ENCODE peak calls at places on chromosomes 6 and 20, in eight cellular contexts. One of them, this sample, is unnamed.

GRCh38 chr6:12749531-12750379 is 33.2 kb downstream of the PHACTR1 start:
- DNase-seq in BE2C: peak; percentile 32
- DNase-seq in heart right ventricle: no peak
- DNase-seq in fibroblast of mammary gland: no peak
- DNase-seq in pancreas: no peak
- DNase-seq in body of pancreas: peak; percentile 15
- DNase-seq in A549: no peak
- DNase-seq in cardiac muscle cell: peak; percentile 31
- DNase-seq in this sample: no peak

GRCh38 chr6:34914358-34914757 is 25.3 kb downstream of the ANKS1A start:
- DNase-seq in BE2C: no peak
- DNase-seq in heart right ventricle: no peak
- DNase-seq in fibroblast of mammary gland: no peak
- DNase-seq in pancreas: no peak
- DNase-seq in body of pancreas: no peak
- DNase-seq in A549: no peak
- DNase-seq in cardiac muscle cell: no peak
- DNase-seq in this sample: no peak

GRCh38 chr6:104540743-104541142 is 319.0 kb downstream of the HACE1 start:
- DNase-seq in BE2C: no peak
- DNase-seq in heart right ventricle: no peak
- DNase-seq in fibroblast of mammary gland: peak; percentile 24
- DNase-seq in pancreas: no peak
- DNase-seq in body of pancreas: no peak
- DNase-seq in A549: no peak
- DNase-seq in cardiac muscle cell: no peak
- DNase-seq in this sample: no peak

GRCh38 chr20:50967621-50968020 is 9.0 kb downstream of the MOCS3 start:
- DNase-seq in BE2C: no peak
- DNase-seq in heart right ventricle: no peak
- DNase-seq in fibroblast of mammary gland: no peak
- DNase-seq in pancreas: no peak
- DNase-seq in body of pancreas: no peak
- DNase-seq in A549: no peak
- DNase-seq in cardiac muscle cell: no peak
- DNase-seq in this sample: no peak

GRCh38 chr6:138787138-138787537 is 8.7 kb upstream of the ECT2L start:
- DNase-seq in BE2C: no peak
- DNase-seq in heart right ventricle: no peak
- DNase-seq in fibroblast of mammary gland: no peak
- DNase-seq in pancreas: no peak
- DNase-seq in body of pancreas: no peak
- DNase-seq in A549: no peak
- DNase-seq in cardiac muscle cell: no peak
- DNase-seq in this sample: no peak

GRCh38 chr6:328184-328670 is 35.9 kb downstream of the DUSP22 start:
- DNase-seq in BE2C: no peak
- DNase-seq in heart right ventricle: peak; percentile 36
- DNase-seq in fibroblast of mammary gland: peak; percentile 98
- DNase-seq in pancreas: no peak
- DNase-seq in body of pancreas: no peak
- DNase-seq in A549: no peak
- DNase-seq in cardiac muscle cell: no peak
- DNase-seq in this sample: peak; percentile 99

GRCh38 chr20:57649617-57650015 is 29.4 kb upstream of the ZBP1 start:
- DNase-seq in BE2C: no peak
- DNase-seq in heart right ventricle: no peak
- DNase-seq in fibroblast of mammary gland: no peak
- DNase-seq in pancreas: no peak
- DNase-seq in body of pancreas: no peak
- DNase-seq in A549: no peak
- DNase-seq in cardiac muscle cell: no peak
- DNase-seq in this sample: no peak

GRCh38 chr6:53793318-53793975 is 1.4 kb upstream of the LRRC1 start:
- DNase-seq in BE2C: peak; percentile 48
- DNase-seq in heart right ventricle: peak; percentile 17
- DNase-seq in fibroblast of mammary gland: peak; percentile 41
- DNase-seq in pancreas: peak; percentile 74
- DNase-seq in body of pancreas: peak; percentile 84
- DNase-seq in A549: peak; percentile 67
- DNase-seq in cardiac muscle cell: peak; percentile 85
- DNase-seq in this sample: peak; percentile 36

GRCh38 chr6:95364016-95364604 is 213.2 kb upstream of the MANEA start:
- DNase-seq in BE2C: no peak
- DNase-seq in heart right ventricle: no peak
- DNase-seq in fibroblast of mammary gland: peak; percentile 25
- DNase-seq in pancreas: no peak
- DNase-seq in body of pancreas: no peak
- DNase-seq in A549: peak; percentile 4
- DNase-seq in cardiac muscle cell: peak; percentile 23
- DNase-seq in this sample: peak; percentile 22

GRCh38 chr6:134945045-134945444 is 4.9 kb downstream of the ALDH8A1 start:
- DNase-seq in BE2C: no peak
- DNase-seq in heart right ventricle: no peak
- DNase-seq in fibroblast of mammary gland: no peak
- DNase-seq in pancreas: no peak
- DNase-seq in body of pancreas: no peak
- DNase-seq in A549: no peak
- DNase-seq in cardiac muscle cell: no peak
- DNase-seq in this sample: no peak

GRCh38 chr20:46832555-46832954 is 62.1 kb upstream of the EYA2 start:
- DNase-seq in BE2C: no peak
- DNase-seq in heart right ventricle: no peak
- DNase-seq in fibroblast of mammary gland: no peak
- DNase-seq in pancreas: no peak
- DNase-seq in body of pancreas: no peak
- DNase-seq in A549: no peak
- DNase-seq in cardiac muscle cell: no peak
- DNase-seq in this sample: no peak

GRCh38 chr6:139062921-139063320 is 34.4 kb downstream of the ABRACL start:
- DNase-seq in BE2C: no peak
- DNase-seq in heart right ventricle: no peak
- DNase-seq in fibroblast of mammary gland: peak; percentile 69
- DNase-seq in pancreas: no peak
- DNase-seq in body of pancreas: no peak
- DNase-seq in A549: no peak
- DNase-seq in cardiac muscle cell: no peak
- DNase-seq in this sample: no peak

GRCh38 chr6:39339557-39340555 is 17.4 kb upstream of the KCNK16 start:
- DNase-seq in BE2C: no peak
- DNase-seq in heart right ventricle: no peak
- DNase-seq in fibroblast of mammary gland: no peak
- DNase-seq in pancreas: peak; percentile 76
- DNase-seq in body of pancreas: peak; percentile 85
- DNase-seq in A549: no peak
- DNase-seq in cardiac muscle cell: peak; percentile 76
- DNase-seq in this sample: no peak

GRCh38 chr6:21587925-21588811 is 5.4 kb upstream of the SOX4 start:
- DNase-seq in BE2C: peak; percentile 79
- DNase-seq in heart right ventricle: peak; percentile 61
- DNase-seq in fibroblast of mammary gland: peak; percentile 52
- DNase-seq in pancreas: peak; percentile 73
- DNase-seq in body of pancreas: peak; percentile 73
- DNase-seq in A549: peak; percentile 65
- DNase-seq in cardiac muscle cell: peak; percentile 68
- DNase-seq in this sample: peak; percentile 81

GRCh38 chr20:22546344-22546743 is 38.0 kb downstream of the FOXA2 start:
- DNase-seq in BE2C: no peak
- DNase-seq in heart right ventricle: no peak
- DNase-seq in fibroblast of mammary gland: no peak
- DNase-seq in pancreas: no peak
- DNase-seq in body of pancreas: no peak
- DNase-seq in A549: no peak
- DNase-seq in cardiac muscle cell: no peak
- DNase-seq in this sample: no peak

GRCh38 chr6:114138577-114139248 is 167.8 kb upstream of the HDAC2 start:
- DNase-seq in BE2C: no peak
- DNase-seq in heart right ventricle: no peak
- DNase-seq in fibroblast of mammary gland: no peak
- DNase-seq in pancreas: no peak
- DNase-seq in body of pancreas: no peak
- DNase-seq in A549: no peak
- DNase-seq in cardiac muscle cell: no peak
- DNase-seq in this sample: no peak

GRCh38 chr6:156948807-156949206 is 171.6 kb downstream of the ARID1B start:
- DNase-seq in BE2C: no peak
- DNase-seq in heart right ventricle: no peak
- DNase-seq in fibroblast of mammary gland: peak; percentile 82
- DNase-seq in pancreas: no peak
- DNase-seq in body of pancreas: no peak
- DNase-seq in A549: peak; percentile 16
- DNase-seq in cardiac muscle cell: no peak
- DNase-seq in this sample: no peak

GRCh38 chr6:166515072-166515810 is 71.2 kb downstream of the RAMACL start:
- DNase-seq in BE2C: peak; percentile 75
- DNase-seq in heart right ventricle: no peak
- DNase-seq in fibroblast of mammary gland: peak; percentile 93
- DNase-seq in pancreas: no peak
- DNase-seq in body of pancreas: no peak
- DNase-seq in A549: peak; percentile 24
- DNase-seq in cardiac muscle cell: no peak
- DNase-seq in this sample: no peak
- TF ChIP-seq CTCF in BE2C: peak; percentile 35
- TF ChIP-seq CTCF in heart right ventricle: no peak
- TF ChIP-seq CTCF in fibroblast of mammary gland: peak; percentile 64
- TF ChIP-seq CTCF in pancreas: no peak
- TF ChIP-seq CTCF in body of pancreas: no peak
- TF ChIP-seq CTCF in A549: no peak
- TF ChIP-seq CTCF in cardiac muscle cell: peak; percentile 31
- TF ChIP-seq CTCF in this sample: no peak

DNA sequence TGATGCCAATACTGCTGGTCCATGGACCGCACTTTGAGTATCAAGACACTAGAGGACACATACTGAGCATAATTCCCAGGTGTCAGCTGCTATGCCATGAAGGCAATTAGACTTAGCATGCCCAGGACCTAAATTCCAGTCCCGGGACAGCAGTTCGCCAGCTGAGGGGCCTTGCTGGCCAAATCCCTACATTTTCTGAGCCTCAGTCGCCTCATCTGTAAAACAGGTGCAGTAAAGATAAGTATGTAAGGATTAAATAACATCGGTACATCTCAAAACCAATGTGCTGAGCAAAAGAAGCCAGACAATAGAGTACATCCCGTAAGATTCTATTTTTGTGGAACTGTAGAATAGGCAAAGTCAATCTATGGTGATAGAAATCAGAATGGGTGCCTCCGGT is 1.0 kb downstream of the BFSP1 start:
- DNase-seq in BE2C: no peak
- DNase-seq in heart right ventricle: no peak
- DNase-seq in fibroblast of mammary gland: no peak
- DNase-seq in pancreas: no peak
- DNase-seq in body of pancreas: no peak
- DNase-seq in A549: no peak
- DNase-seq in cardiac muscle cell: no peak
- DNase-seq in this sample: no peak
- H3K4me3 ChIP-seq in BE2C: no peak overlapping the region
- H3K4me3 ChIP-seq in heart right ventricle: no peak overlapping the region
- H3K4me3 ChIP-seq in fibroblast of mammary gland: no peak overlapping the region
- H3K4me3 ChIP-seq in pancreas: peak overlapping the region; percentile 48
- H3K4me3 ChIP-seq in body of pancreas: no peak overlapping the region
- H3K4me3 ChIP-seq in A549: no peak overlapping the region
- H3K4me3 ChIP-seq in cardiac muscle cell: no peak overlapping the region
- H3K4me3 ChIP-seq in this sample: no peak overlapping the region

GRCh38 chr6:161139304-161139765 is 134.5 kb downstream of the AGPAT4 start:
- DNase-seq in BE2C: no peak
- DNase-seq in heart right ventricle: no peak
- DNase-seq in fibroblast of mammary gland: no peak
- DNase-seq in pancreas: no peak
- DNase-seq in body of pancreas: no peak
- DNase-seq in A549: no peak
- DNase-seq in cardiac muscle cell: no peak
- DNase-seq in this sample: no peak

GRCh38 chr6:161140554-161140875 is 133.3 kb downstream of the AGPAT4 start:
- DNase-seq in BE2C: no peak
- DNase-seq in heart right ventricle: no peak
- DNase-seq in fibroblast of mammary gland: no peak
- DNase-seq in pancreas: no peak
- DNase-seq in body of pancreas: no peak
- DNase-seq in A549: no peak
- DNase-seq in cardiac muscle cell: no peak
- DNase-seq in this sample: no peak

GRCh38 chr6:161141173-161141572 is 132.7 kb downstream of the AGPAT4 start:
- DNase-seq in BE2C: no peak
- DNase-seq in heart right ventricle: no peak
- DNase-seq in fibroblast of mammary gland: peak; percentile 19
- DNase-seq in pancreas: no peak
- DNase-seq in body of pancreas: no peak
- DNase-seq in A549: no peak
- DNase-seq in cardiac muscle cell: no peak
- DNase-seq in this sample: no peak

GRCh38 chr6:161138545-161139303 is 135.1 kb downstream of the AGPAT4 start:
- DNase-seq in BE2C: no peak
- DNase-seq in heart right ventricle: no peak
- DNase-seq in fibroblast of mammary gland: no peak
- DNase-seq in pancreas: no peak
- DNase-seq in body of pancreas: no peak
- DNase-seq in A549: no peak
- DNase-seq in cardiac muscle cell: no peak
- DNase-seq in this sample: no peak

DNA sequence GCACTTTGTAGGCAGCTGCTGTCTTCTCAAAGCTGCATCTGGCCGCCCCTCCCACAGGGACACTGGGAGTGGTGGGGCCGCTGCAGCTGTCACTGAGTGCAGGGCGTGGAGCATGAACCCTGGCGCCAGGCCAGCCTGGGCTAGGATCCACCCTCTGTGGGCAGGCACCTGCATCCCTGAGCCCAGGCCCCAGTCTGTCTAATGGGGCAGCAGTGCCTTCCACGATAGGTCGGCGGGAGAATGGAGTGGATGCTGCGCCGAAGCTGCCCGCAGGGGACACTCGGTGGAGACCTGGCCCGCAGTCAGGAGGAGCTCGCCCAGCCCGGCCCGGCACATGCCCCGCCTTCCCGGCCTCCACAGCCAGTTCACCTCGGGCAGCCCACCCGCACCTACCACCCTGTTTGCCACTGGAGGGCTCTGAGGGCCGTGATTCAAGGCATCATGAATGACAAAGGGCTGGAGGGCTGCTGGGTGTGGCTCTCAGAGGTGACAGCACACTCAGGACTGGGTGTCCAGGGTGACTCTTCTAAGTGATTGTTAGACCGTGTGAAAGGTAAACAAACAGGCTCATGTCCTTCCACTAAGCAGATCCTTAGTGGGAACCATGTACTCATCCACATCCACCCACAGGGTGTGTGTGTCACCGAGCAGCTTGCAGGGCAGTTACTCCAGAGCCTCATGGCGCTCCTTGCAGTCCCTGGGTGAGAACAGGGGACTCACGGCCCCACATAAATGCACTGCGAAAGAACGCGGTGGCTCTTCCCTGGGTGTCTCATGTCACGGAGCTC is 133.9 kb downstream of the AGPAT4 start:
- DNase-seq in BE2C: peak; percentile 49
- DNase-seq in heart right ventricle: no peak
- DNase-seq in fibroblast of mammary gland: peak; percentile 48
- DNase-seq in pancreas: no peak
- DNase-seq in body of pancreas: peak; percentile 48
- DNase-seq in A549: no peak
- DNase-seq in cardiac muscle cell: no peak
- DNase-seq in this sample: no peak
- TF ChIP-seq CTCF in BE2C: no peak
- TF ChIP-seq CTCF in heart right ventricle: no peak
- TF ChIP-seq CTCF in fibroblast of mammary gland: no peak
- TF ChIP-seq CTCF in pancreas: no peak
- TF ChIP-seq CTCF in body of pancreas: no peak
- TF ChIP-seq CTCF in A549: no peak
- TF ChIP-seq CTCF in cardiac muscle cell: no peak
- TF ChIP-seq CTCF in this sample: no peak

GRCh38 chr6:4774715-4775590 is 1.3 kb upstream of the CDYL start:
- DNase-seq in BE2C: no peak
- DNase-seq in heart right ventricle: peak; percentile 21
- DNase-seq in fibroblast of mammary gland: no peak
- DNase-seq in pancreas: peak; percentile 30
- DNase-seq in body of pancreas: peak; percentile 32
- DNase-seq in A549: no peak
- DNase-seq in cardiac muscle cell: peak; percentile 59
- DNase-seq in this sample: no peak
- H3K4me3 ChIP-seq in BE2C: no peak overlapping the region
- H3K4me3 ChIP-seq in heart right ventricle: peak overlapping the region; percentile 59
- H3K4me3 ChIP-seq in fibroblast of mammary gland: peak overlapping the region; percentile 42
- H3K4me3 ChIP-seq in pancreas: peak overlapping the region; percentile 67
- H3K4me3 ChIP-seq in body of pancreas: peak overlapping the region; percentile 46
- H3K4me3 ChIP-seq in A549: peak overlapping the region; percentile 55
- H3K4me3 ChIP-seq in cardiac muscle cell: peak overlapping the region; percentile 61
- H3K4me3 ChIP-seq in this sample: peak overlapping the region; percentile 55

This sample was measured in GM12865.